ENCODE peak calls at places on chromosome X, in six cellular contexts. C is upper lobe of left lung, T is H1, G is Peyer's patch, N is astrocyte of the spinal cord, A is ovary. B is an unnamed sample.

GRCh38 chrX:114999906-115000305 is 17.5 kb downstream of the IL13RA2 start:
- DNase-seq in C (no peak), T (no peak), G (no peak), N (no peak), A (no peak), B (no peak)

GRCh38 chrX:41003501-41004286 is 81.6 kb upstream of the USP9X start:
- DNase-seq in C (no peak), T (no peak), G (no peak), N (no peak), A (no peak), B (no peak)

GRCh38 chrX:12210921-12211320 is 72.6 kb downstream of the FRMPD4 start:
- DNase-seq in C (no peak), T (no peak), G (no peak), N (peak), A (no peak), B (no peak)

GRCh38 chrX:135420831-135421230 is 913 bp upstream of the SMIM10L2A start:
- DNase-seq in C (no peak), T (no peak), G (no peak), N (no peak), A (no peak), B (no peak)

GRCh38 chrX:155071694-155072215 is 447 bp downstream of the BRCC3 start:
- DNase-seq in C (peak), T (no peak), G (peak), N (no peak), A (no peak), B (no peak)

GRCh38 chrX:70168238-70169188 is 8.8 kb upstream of the DGAT2L6 start:
- DNase-seq in C (no peak), T (no peak), G (no peak), N (peak), A (peak), B (no peak)

GRCh38 chrX:18899796-18900380 is 84.0 kb downstream of the PHKA2 start:
- DNase-seq in C (no peak), T (no peak), G (no peak), N (peak), A (no peak), B (no peak)

GRCh38 chrX:53716328-53717088 is 30.0 kb upstream of the HUWE1 start:
- DNase-seq in C (no peak), T (no peak), G (peak), N (peak), A (no peak), B (no peak)

GRCh38 chrX:9533611-9534010 is 68.8 kb downstream of the TBL1X start:
- DNase-seq in C (no peak), T (no peak), G (no peak), N (no peak), A (no peak), B (no peak)

GRCh38 chrX:118569676-118570075 is 74.1 kb downstream of the DOCK11 start:
- DNase-seq in C (no peak), T (no peak), G (no peak), N (peak), A (no peak), B (no peak)

GRCh38 chrX:38999967-39000745 is 198.9 kb downstream of the MID1IP1 start:
- DNase-seq in C (no peak), T (no peak), G (no peak), N (no peak), A (no peak), B (no peak)

GRCh38 chrX:40085714-40086113 is 12.0 kb downstream of the BCOR start:
- DNase-seq in C (no peak), T (no peak), G (no peak), N (no peak), A (no peak), B (no peak)

GRCh38 chrX:48667504-48667903 is 16.1 kb upstream of the WAS start:
- DNase-seq in C (no peak), T (no peak), G (no peak), N (no peak), A (no peak), B (no peak)

GRCh38 chrX:133215017-133215416 is 3.1 kb downstream of the TFDP3 start:
- DNase-seq in C (no peak), T (no peak), G (no peak), N (no peak), A (no peak), B (no peak)

GRCh38 chrX:133214316-133214715 is 3.8 kb downstream of the TFDP3 start:
- DNase-seq in C (no peak), T (no peak), G (no peak), N (no peak), A (no peak), B (no peak)

GRCh38 chrX:133218329-133218728 is at the start of gene TFDP3:
- DNase-seq in C (no peak), T (no peak), G (no peak), N (no peak), A (no peak), B (no peak)

GRCh38 chrX:133215747-133216146 is 2.4 kb downstream of the TFDP3 start:
- DNase-seq in C (no peak), T (no peak), G (no peak), N (peak), A (no peak), B (no peak)
- TF ChIP-seq CTCF in C (no peak), T (peak), G (no peak), N (peak), A (no peak), B (peak)

GRCh38 chrX:51608766-51609165 is 9.9 kb downstream of the CENPVL3 start:
- DNase-seq in C (no peak), T (no peak), G (no peak), N (no peak), A (no peak), B (no peak)

GRCh38 chrX:51614353-51614752 is 4.4 kb downstream of the CENPVL3 start:
- DNase-seq in C (no peak), T (peak), G (no peak), N (peak), A (no peak), B (no peak)
- TF ChIP-seq CTCF in C (peak), T (peak), G (peak), N (peak), A (peak), B (peak)

GRCh38 chrX:94830717-94831116 is 1156.7 kb downstream of the FAM133A start:
- DNase-seq in C (no peak), T (no peak), G (no peak), N (no peak), A (no peak), B (no peak)

GRCh38 chrX:94834226-94834625 is 1160.2 kb downstream of the FAM133A start:
- DNase-seq in C (no peak), T (no peak), G (no peak), N (no peak), A (no peak), B (no peak)

GRCh38 chrX:94831364-94831763 is 1157.4 kb downstream of the FAM133A start:
- DNase-seq in C (no peak), T (no peak), G (no peak), N (peak), A (no peak), B (no peak)
- TF ChIP-seq CTCF in C (no peak), T (no peak), G (no peak), N (peak), A (no peak), B (peak)

GRCh38 chrX:124592745-124593144 is 246.4 kb downstream of the SH2D1A start:
- DNase-seq in C (no peak), T (no peak), G (no peak), N (no peak), A (no peak), B (no peak)

DNA sequence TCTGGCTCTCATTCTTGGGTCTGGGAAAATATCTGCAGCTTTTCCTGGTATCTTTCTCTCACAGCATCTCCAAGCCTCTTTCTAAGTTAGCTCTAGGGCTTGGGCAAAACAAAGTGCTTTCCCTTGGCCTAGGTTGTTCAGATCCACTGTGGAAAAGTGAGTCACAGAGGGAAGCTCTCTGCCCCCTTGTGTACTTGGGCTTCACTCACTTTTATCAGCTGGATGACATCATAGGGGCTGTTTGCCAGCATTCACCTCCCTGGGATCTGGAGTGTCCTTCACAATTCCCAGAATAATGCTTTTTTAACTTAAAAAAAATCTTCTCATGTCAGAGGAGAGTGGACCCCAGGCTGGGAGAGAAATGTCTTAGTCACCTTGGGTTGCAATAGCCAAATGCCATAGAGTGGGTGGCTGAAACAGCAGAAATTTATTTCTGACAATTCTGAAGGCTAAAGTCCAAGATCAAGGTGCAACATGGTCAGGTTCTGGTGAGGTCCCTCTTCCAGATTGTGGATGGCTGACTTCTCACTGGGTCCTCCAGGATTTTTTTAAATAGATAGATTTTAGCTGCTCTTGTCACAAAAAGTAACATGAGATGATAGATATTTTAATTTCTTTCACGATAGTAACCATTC is 247.8 kb downstream of the SH2D1A start:
- DNase-seq in C (no peak), T (no peak), G (no peak), N (no peak), A (no peak), B (no peak)
- TF ChIP-seq CTCF in C (no peak), T (no peak), G (no peak), N (no peak), A (no peak), B (no peak)

DNA sequence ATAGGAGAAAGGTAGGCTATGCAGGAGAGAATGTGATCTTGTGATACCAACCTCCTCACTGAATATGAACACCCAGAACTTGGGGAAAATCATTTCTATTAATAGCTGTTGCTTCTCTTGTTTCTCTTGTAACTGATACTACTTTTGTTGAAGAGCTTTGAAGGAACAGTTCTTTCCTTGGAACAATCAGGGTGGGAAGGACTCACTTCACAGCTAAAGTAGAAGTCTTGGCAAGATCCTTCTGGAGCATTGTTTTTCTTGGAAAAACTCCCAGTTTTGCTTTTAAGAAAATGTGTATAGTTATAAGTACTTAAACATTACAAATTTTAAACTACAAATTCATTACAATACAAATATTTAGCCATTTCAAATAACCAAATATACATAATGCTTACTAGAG is 19.1 kb upstream of the XK start:
- DNase-seq in C (no peak), T (no peak), G (no peak), N (peak), A (no peak), B (no peak)
- TF ChIP-seq CTCF in C (no peak), T (no peak), G (no peak), N (no peak), A (no peak), B (no peak)

GRCh38 chrX:140050906-140051305 is 85.6 kb upstream of the CXorf66 start:
- DNase-seq in C (no peak), T (no peak), G (no peak), N (peak), A (no peak), B (no peak)
- TF ChIP-seq CTCF in C (no peak), T (no peak), G (no peak), N (peak), A (no peak), B (peak)

DNA sequence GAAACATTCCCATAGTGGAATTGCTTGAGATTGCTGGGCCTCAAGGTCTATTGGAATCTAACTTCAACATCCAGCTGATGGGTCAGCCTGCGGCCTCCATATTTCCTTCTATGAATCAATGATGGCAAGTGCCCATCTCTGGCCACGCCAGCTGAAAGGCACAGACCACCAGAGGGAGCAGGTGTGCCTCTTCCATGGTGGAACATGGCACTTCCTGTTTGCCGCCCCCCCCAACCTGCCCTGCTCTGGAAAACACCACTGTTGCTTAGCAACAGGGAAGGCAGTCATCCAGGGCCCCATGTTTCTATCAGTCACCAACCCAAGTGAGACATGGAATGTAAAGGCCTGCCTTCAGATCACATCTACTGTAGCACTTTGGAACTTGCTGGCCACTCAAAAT is 11.6 kb downstream of the PAGE4 start:
- DNase-seq in C (peak), T (peak), G (peak), N (peak), A (peak), B (peak)
- TF ChIP-seq CTCF in C (no peak), T (peak), G (peak), N (peak), A (no peak), B (peak)

GRCh38 chrX:45801554-45801953 is 600.9 kb upstream of the DIPK2B start:
- DNase-seq in C (no peak), T (no peak), G (no peak), N (peak), A (no peak), B (no peak)
- TF ChIP-seq CTCF in C (no peak), T (no peak), G (peak), N (peak), A (no peak), B (peak)

GRCh38 chrX:13764284-13764683 is 29.7 kb downstream of the OFD1 start:
- DNase-seq in C (no peak), T (no peak), G (no peak), N (no peak), A (no peak), B (no peak)

GRCh38 chrX:13763489-13763888 is 28.9 kb downstream of the OFD1 start:
- DNase-seq in C (peak), T (no peak), G (no peak), N (no peak), A (no peak), B (no peak)

GRCh38 chrX:13762015-13762414 is 27.5 kb downstream of the OFD1 start:
- DNase-seq in C (no peak), T (no peak), G (no peak), N (no peak), A (no peak), B (no peak)

GRCh38 chrX:13761606-13762005 is 27.1 kb downstream of the OFD1 start:
- DNase-seq in C (no peak), T (no peak), G (no peak), N (no peak), A (no peak), B (no peak)

DNA sequence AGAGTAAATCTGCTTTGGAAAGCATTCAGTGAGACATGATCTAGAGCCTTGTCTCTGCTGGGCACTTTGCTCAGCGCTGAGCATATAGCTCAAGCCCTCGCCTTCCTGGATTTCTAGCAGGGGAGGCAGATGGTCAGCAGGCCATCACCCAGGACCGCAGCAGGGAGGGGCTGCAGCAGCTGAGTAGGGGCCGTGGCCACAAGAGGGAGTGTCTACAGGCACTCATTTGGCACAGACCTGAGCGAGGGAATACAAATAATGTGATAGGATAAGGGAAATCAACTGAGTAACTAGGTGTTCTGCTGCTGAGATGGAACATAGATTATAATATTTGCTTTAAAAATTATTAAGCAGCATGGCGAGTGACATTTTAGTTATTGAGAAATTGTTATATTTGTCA is 30.2 kb downstream of the OFD1 start:
- DNase-seq in C (no peak), T (no peak), G (no peak), N (peak), A (no peak), B (no peak)
- TF ChIP-seq CTCF in C (no peak), T (peak), G (no peak), N (peak), A (no peak), B (peak)